ENCODE peak calls at places on chromosomes 13 and 19, in eight cellular contexts. D is HFFc6, Y is left ventricle myocardium inferior, M is NCI-H1092 treated with DMSO at 0.1 percent for 48 hours, A is ovary, L is transverse colon, H is lower leg skin, I is pancreas. K is an unnamed sample.

GRCh38 chr13:113555141-113555540 is 29.4 kb upstream of the TFDP1 start:
- DNase-seq in D (no peak), Y (no peak), M (no peak), A (no peak), L (peak), H (peak), I (peak), K (no peak)

GRCh38 chr13:68056816-68057710 is 826.9 kb upstream of the PCDH9 start:
- DNase-seq in D (no peak), Y (no peak), M (no peak), A (no peak), L (peak), H (no peak), I (peak), K (peak)

GRCh38 chr19:47093254-47093653 is 20.3 kb downstream of the ZC3H4 start:
- DNase-seq in D (no peak), Y (no peak), M (no peak), A (no peak), L (no peak), H (no peak), I (no peak), K (no peak)

GRCh38 chr19:11166281-11167142 is 10.9 kb upstream of the SPC24 start:
- DNase-seq in D (peak), Y (peak), M (no peak), A (no peak), L (no peak), H (peak), I (no peak), K (no peak)

GRCh38 chr13:23763328-23763727 is 125.9 kb downstream of the MIPEP start:
- DNase-seq in D (no peak), Y (no peak), M (no peak), A (no peak), L (no peak), H (no peak), I (no peak), K (no peak)

GRCh38 chr13:103031332-103031873 is 34.8 kb downstream of the SLC10A2 start:
- DNase-seq in D (no peak), Y (no peak), M (no peak), A (no peak), L (no peak), H (no peak), I (no peak), K (no peak)

GRCh38 chr19:33426621-33427475 is 53.3 kb downstream of the CEBPG start:
- DNase-seq in D (no peak), Y (no peak), M (no peak), A (peak), L (no peak), H (no peak), I (no peak), K (peak)

GRCh38 chr19:6242677-6243076 is 37.1 kb downstream of the MLLT1 start:
- DNase-seq in D (no peak), Y (no peak), M (no peak), A (no peak), L (no peak), H (no peak), I (no peak), K (no peak)

GRCh38 chr19:1690570-1691307 is 38.3 kb upstream of the TCF3 start:
- DNase-seq in D (no peak), Y (no peak), M (no peak), A (no peak), L (peak), H (no peak), I (peak), K (no peak)

GRCh38 chr13:65600702-65601101 is 1629.4 kb downstream of the PCDH9 start:
- DNase-seq in D (peak), Y (no peak), M (no peak), A (no peak), L (no peak), H (no peak), I (no peak), K (no peak)

GRCh38 chr13:61824168-61824567 is 408.5 kb upstream of the PCDH20 start:
- DNase-seq in D (no peak), Y (no peak), M (no peak), A (no peak), L (no peak), H (no peak), I (no peak), K (no peak)

GRCh38 chr13:35994131-35994966 is 136.8 kb downstream of the DCLK1 start:
- DNase-seq in D (peak), Y (peak), M (no peak), A (peak), L (no peak), H (no peak), I (peak), K (peak)

GRCh38 chr19:53809518-53810186 is 14.5 kb downstream of the NLRP12 start:
- DNase-seq in D (no peak), Y (no peak), M (no peak), A (no peak), L (no peak), H (no peak), I (no peak), K (no peak)

GRCh38 chr13:74134226-74134776 is at the start of gene KLF12:
- DNase-seq in D (peak), Y (peak), M (peak), A (peak), L (peak), H (peak), I (peak), K (peak)

GRCh38 chr19:9793051-9793591 is 24.6 kb upstream of the ZNF846 start:
- DNase-seq in D (no peak), Y (peak), M (no peak), A (peak), L (peak), H (peak), I (peak), K (peak)

GRCh38 chr13:44382635-44383145 is 9.1 kb downstream of the SERP2 start:
- DNase-seq in D (no peak), Y (no peak), M (no peak), A (no peak), L (peak), H (no peak), I (no peak), K (no peak)

GRCh38 chr13:50916701-50917184 is 7.2 kb downstream of the RNASEH2B start:
- DNase-seq in D (no peak), Y (peak), M (no peak), A (no peak), L (no peak), H (peak), I (no peak), K (no peak)

GRCh38 chr13:40024578-40024952 is 369.1 kb downstream of the COG6 start:
- DNase-seq in D (no peak), Y (no peak), M (no peak), A (no peak), L (no peak), H (no peak), I (no peak), K (no peak)

GRCh38 chr13:26050568-26051230 is 1.1 kb downstream of the SHISA2 start:
- DNase-seq in D (no peak), Y (no peak), M (peak), A (no peak), L (no peak), H (no peak), I (peak), K (no peak)

GRCh38 chr13:23866420-23867026 is 22.7 kb downstream of the MIPEP start:
- DNase-seq in D (no peak), Y (no peak), M (no peak), A (no peak), L (no peak), H (no peak), I (no peak), K (no peak)

GRCh38 chr19:2711175-2711936 is 8.9 kb upstream of the GNG7 start:
- DNase-seq in D (peak), Y (no peak), M (no peak), A (no peak), L (no peak), H (no peak), I (no peak), K (no peak)

GRCh38 chr19:2602391-2603181 is 99.9 kb downstream of the GNG7 start:
- DNase-seq in D (peak), Y (peak), M (no peak), A (peak), L (peak), H (peak), I (peak), K (peak)

GRCh38 chr19:38851622-38852230 is 1.9 kb upstream of the HNRNPL start:
- DNase-seq in D (peak), Y (peak), M (peak), A (peak), L (peak), H (peak), I (peak), K (peak)

GRCh38 chr13:95704510-95704909 is 27.6 kb downstream of the DNAJC3 start:
- DNase-seq in D (no peak), Y (no peak), M (no peak), A (no peak), L (no peak), H (no peak), I (peak), K (no peak)

GRCh38 chr13:106610511-106610910 is 42.6 kb upstream of the ARGLU1 start:
- DNase-seq in D (peak), Y (no peak), M (no peak), A (no peak), L (no peak), H (no peak), I (no peak), K (no peak)

GRCh38 chr13:110484290-110485048 is 77.1 kb downstream of the RAB20 start:
- DNase-seq in D (no peak), Y (no peak), M (no peak), A (no peak), L (no peak), H (no peak), I (no peak), K (peak)

GRCh38 chr19:5677156-5677555 is 3.2 kb downstream of the MICOS13 start:
- DNase-seq in D (no peak), Y (no peak), M (no peak), A (no peak), L (no peak), H (no peak), I (no peak), K (no peak)

GRCh38 chr13:49858183-49858856 is 65.8 kb upstream of the KPNA3 start:
- DNase-seq in D (peak), Y (no peak), M (no peak), A (no peak), L (peak), H (no peak), I (peak), K (no peak)

GRCh38 chr19:3146677-3147100 is 10.9 kb downstream of the GNA15 start:
- DNase-seq in D (no peak), Y (no peak), M (no peak), A (no peak), L (peak), H (no peak), I (no peak), K (peak)

GRCh38 chr19:17656970-17657369 is 31.2 kb downstream of the UNC13A start:
- DNase-seq in D (no peak), Y (no peak), M (no peak), A (no peak), L (no peak), H (no peak), I (no peak), K (no peak)

GRCh38 chr13:20370815-20371421 is 138.8 kb upstream of the GJB6 start:
- DNase-seq in D (no peak), Y (no peak), M (no peak), A (no peak), L (no peak), H (no peak), I (no peak), K (no peak)

GRCh38 chr13:91652389-91652788 is 254.0 kb downstream of the GPC5 start:
- DNase-seq in D (no peak), Y (no peak), M (no peak), A (no peak), L (no peak), H (no peak), I (no peak), K (no peak)

K was measured in aorta.